ENCODE peak calls at places on chromosomes 5 and 9, in seven cellular contexts. Q is left lung; L is CD4-positive, alpha-beta T cell; Z is lower lobe of right lung; H is A549; S is A673; O is transverse colon. Y is an unnamed sample.

GRCh38 chr9:136596630-136597031 is 50.8 kb upstream of the NOTCH1 start:
- DNase-seq in Q (peak; percentile 51), L (no peak), Z (no peak), H (no peak), S (no peak), O (no peak), Y (no peak)

GRCh38 chr9:61673664-61674381 is 484.0 kb downstream of the SPATA31A7 start:
- DNase-seq in Q (peak; percentile 76), L (no peak), Z (no peak), H (no peak), S (no peak), O (no peak), Y (no peak)

GRCh38 chr9:77679088-77679487 is 31.0 kb upstream of the GNA14 start:
- DNase-seq in Q (no peak), L (no peak), Z (no peak), H (no peak), S (peak; percentile 46), O (no peak), Y (no peak)

GRCh38 chr5:170357853-170358497 is 31.2 kb downstream of the KCNMB1 start:
- DNase-seq in Q (peak; percentile 92), L (no peak), Z (peak; percentile 88), H (no peak), S (no peak), O (peak; percentile 45), Y (peak; percentile 77)

GRCh38 chr5:37075399-37075950 is 173.7 kb downstream of the CPLANE1 start:
- DNase-seq in Q (no peak), L (no peak), Z (no peak), H (no peak), S (no peak), O (no peak), Y (no peak)

GRCh38 chr5:88727705-88728313 is 155.2 kb downstream of the MEF2C start:
- DNase-seq in Q (no peak), L (no peak), Z (no peak), H (no peak), S (peak; percentile 41), O (no peak), Y (no peak)

GRCh38 chr5:134006119-134006514 is 1.3 kb upstream of the VDAC1 start:
- DNase-seq in Q (no peak), L (no peak), Z (no peak), H (no peak), S (no peak), O (no peak), Y (no peak)

GRCh38 chr9:127423591-127423933 is 620 bp upstream of the ZNF79 start:
- DNase-seq in Q (no peak), L (no peak), Z (no peak), H (no peak), S (no peak), O (no peak), Y (no peak)

GRCh38 chr5:131209506-131210191 is 38.9 kb downstream of the LYRM7 start:
- DNase-seq in Q (no peak), L (peak; percentile 42), Z (no peak), H (no peak), S (peak; percentile 24), O (no peak), Y (no peak)

GRCh38 chr9:135228345-135228982 is 141.0 kb downstream of the OLFM1 start:
- DNase-seq in Q (peak; percentile 52), L (no peak), Z (peak; percentile 31), H (no peak), S (no peak), O (no peak), Y (no peak)

GRCh38 chr5:34731435-34732232 is 75.5 kb downstream of the RAI14 start:
- DNase-seq in Q (no peak), L (no peak), Z (no peak), H (no peak), S (no peak), O (no peak), Y (no peak)

GRCh38 chr5:57749396-57749795 is 266.8 kb upstream of the ACTBL2 start:
- DNase-seq in Q (no peak), L (no peak), Z (no peak), H (no peak), S (no peak), O (no peak), Y (no peak)

GRCh38 chr5:149969181-149969950 is 8.8 kb downstream of the SLC26A2 start:
- DNase-seq in Q (no peak), L (no peak), Z (no peak), H (no peak), S (no peak), O (no peak), Y (no peak)

GRCh38 chr9:84230355-84231136 is 110.0 kb downstream of the SLC28A3 start:
- DNase-seq in Q (no peak), L (no peak), Z (no peak), H (no peak), S (no peak), O (no peak), Y (no peak)

GRCh38 chr9:137878146-137878941 is 762 bp downstream of the CACNA1B start:
- DNase-seq in Q (no peak), L (no peak), Z (peak; percentile 36), H (no peak), S (peak; percentile 71), O (no peak), Y (no peak)

GRCh38 chr5:17080361-17080760 is 137.1 kb upstream of the BASP1 start:
- DNase-seq in Q (no peak), L (no peak), Z (no peak), H (no peak), S (no peak), O (no peak), Y (no peak)

GRCh38 chr5:115179959-115180709 is 10.4 kb upstream of the TRIM36 start:
- DNase-seq in Q (peak; percentile 86), L (no peak), Z (no peak), H (peak; percentile 38), S (peak; percentile 72), O (peak; percentile 46), Y (no peak)

GRCh38 chr5:143533978-143534763 is 130.7 kb upstream of the NR3C1 start:
- DNase-seq in Q (no peak), L (no peak), Z (no peak), H (no peak), S (no peak), O (no peak), Y (no peak)

GRCh38 chr5:149015126-149015525 is 47.7 kb downstream of the SH3TC2 start:
- DNase-seq in Q (no peak), L (no peak), Z (no peak), H (no peak), S (no peak), O (no peak), Y (no peak)

GRCh38 chr5:110032386-110032785 is 342.7 kb downstream of the MAN2A1 start:
- DNase-seq in Q (no peak), L (no peak), Z (no peak), H (no peak), S (no peak), O (no peak), Y (no peak)

GRCh38 chr9:79817469-79818004 is 245.8 kb downstream of the TLE4 start:
- DNase-seq in Q (no peak), L (no peak), Z (no peak), H (no peak), S (no peak), O (no peak), Y (peak; percentile 47)

GRCh38 chr5:59569608-59570334 is 323.8 kb downstream of the PDE4D start:
- DNase-seq in Q (no peak), L (no peak), Z (no peak), H (no peak), S (no peak), O (no peak), Y (no peak)

GRCh38 chr9:91034521-91034920 is 232.9 kb downstream of the SYK start:
- DNase-seq in Q (no peak), L (no peak), Z (no peak), H (no peak), S (no peak), O (peak; percentile 20), Y (no peak)

GRCh38 chr9:127754761-127755557 is 19.9 kb upstream of the TOR2A start:
- DNase-seq in Q (no peak), L (no peak), Z (no peak), H (no peak), S (no peak), O (no peak), Y (no peak)

GRCh38 chr9:118170032-118170955 is 466.1 kb downstream of the TLR4 start:
- DNase-seq in Q (no peak), L (no peak), Z (no peak), H (peak; percentile 21), S (peak; percentile 62), O (peak; percentile 15), Y (no peak)

GRCh38 chr9:115264333-115264732 is 146.4 kb upstream of the TNC start:
- DNase-seq in Q (no peak), L (no peak), Z (no peak), H (no peak), S (no peak), O (no peak), Y (no peak)

GRCh38 chr5:1662559-1663043 is 137.0 kb downstream of the MRPL36 start:
- DNase-seq in Q (peak; percentile 49), L (no peak), Z (no peak), H (no peak), S (no peak), O (no peak), Y (no peak)

GRCh38 chr5:133718457-133718856 is 106.1 kb upstream of the FSTL4 start:
- DNase-seq in Q (no peak), L (no peak), Z (no peak), H (no peak), S (no peak), O (no peak), Y (no peak)

GRCh38 chr5:88144219-88145040 is 124.2 kb downstream of the TMEM161B start:
- DNase-seq in Q (no peak), L (no peak), Z (no peak), H (no peak), S (no peak), O (no peak), Y (no peak)

GRCh38 chr5:127963931-127964330 is 119.6 kb upstream of the SLC12A2 start:
- DNase-seq in Q (no peak), L (no peak), Z (no peak), H (no peak), S (no peak), O (no peak), Y (no peak)
- H3K27ac ChIP-seq in Q (peak overlapping the region; percentile 20), L (no peak overlapping the region), Z (no peak overlapping the region), H (no peak overlapping the region), S (no peak overlapping the region), O (peak overlapping the region; percentile 80), Y (no peak overlapping the region)

GRCh38 chr9:129898205-129898604 is 62.9 kb downstream of the USP20 start:
- DNase-seq in Q (no peak), L (no peak), Z (no peak), H (peak; percentile 37), S (peak; percentile 65), O (no peak), Y (peak; percentile 60)
- TF ChIP-seq CTCF in Q (no peak), L (no peak), Z (no peak), H (no peak), S (no peak), O (no peak), Y (no peak)

GRCh38 chr5:66993882-66994281 is 202.7 kb downstream of the CD180 start:
- DNase-seq in Q (no peak), L (no peak), Z (no peak), H (no peak), S (no peak), O (no peak), Y (no peak)
- H3K27ac ChIP-seq in Q (no peak overlapping the region), L (no peak overlapping the region), Z (no peak overlapping the region), H (peak overlapping the region; percentile 48), S (no peak overlapping the region), O (no peak overlapping the region), Y (no peak overlapping the region)

GRCh38 chr9:124011460-124012301 is at the start of gene LHX2:
- DNase-seq in Q (no peak), L (no peak), Z (no peak), H (peak; percentile 81), S (peak; percentile 90), O (peak; percentile 27), Y (no peak)
- TF ChIP-seq CTCF in Q (no peak), L (no peak), Z (no peak), H (peak; percentile 32), S (no peak), O (no peak), Y (no peak)